ENCODE peak calls at places on chromosomes 7 and 10, in four cellular contexts. T is HCT116, I is HepG2, D is K562. B is an unnamed sample.

GRCh38 chr10:23870612-23871011 is 338.3 kb upstream of the KIAA1217 start:
- DNase-seq in T (no peak), I (no peak), D (no peak), B (no peak)

GRCh38 chr10:116201011-116201410 is 72.0 kb downstream of the GFRA1 start:
- DNase-seq in T (no peak), I (no peak), D (no peak), B (no peak)

GRCh38 chr7:132739271-132739955 is 163.1 kb upstream of the PLXNA4 start:
- DNase-seq in T (no peak), I (no peak), D (no peak), B (no peak)

GRCh38 chr7:157278791-157279678 is 57.8 kb upstream of the DNAJB6 start:
- DNase-seq in T (no peak), I (no peak), D (no peak), B (no peak)

GRCh38 chr10:132319853-132320669 is 11.9 kb upstream of the LRRC27 start:
- DNase-seq in T (no peak), I (peak), D (peak), B (peak)

GRCh38 chr7:44307301-44307900 is 18.0 kb downstream of the CAMK2B start:
- DNase-seq in T (peak), I (peak), D (peak), B (no peak)

GRCh38 chr7:137001478-137001877 is 133.0 kb downstream of the CHRM2 start:
- DNase-seq in T (no peak), I (no peak), D (no peak), B (no peak)

GRCh38 chr10:59970396-59971368 is 64.3 kb upstream of the CCDC6 start:
- DNase-seq in T (no peak), I (no peak), D (no peak), B (no peak)

GRCh38 chr7:121083138-121083789 is 94.8 kb downstream of the CPED1 start:
- DNase-seq in T (no peak), I (no peak), D (peak), B (no peak)

GRCh38 chr10:69089638-69090599 is 2.0 kb downstream of the SRGN start:
- DNase-seq in T (no peak), I (no peak), D (peak), B (peak)

GRCh38 chr10:125479059-125479458 is 203.9 kb downstream of the TEX36 start:
- DNase-seq in T (peak), I (no peak), D (no peak), B (no peak)

GRCh38 chr7:76129836-76130235 is 71.9 kb upstream of the SRRM3 start:
- DNase-seq in T (no peak), I (no peak), D (no peak), B (no peak)

GRCh38 chr10:84208023-84208422 is 13.7 kb downstream of the CDHR1 start:
- DNase-seq in T (no peak), I (no peak), D (no peak), B (no peak)

GRCh38 chr7:17206354-17206905 is 92.0 kb upstream of the AHR start:
- DNase-seq in T (no peak), I (peak), D (peak), B (no peak)

GRCh38 chr7:42745357-42746022 is 166.4 kb downstream of the C7orf25 start:
- DNase-seq in T (peak), I (peak), D (peak), B (no peak)
- TF ChIP-seq ATF3 in T (no peak), I (no peak), D (no peak), B (no peak)

DNA sequence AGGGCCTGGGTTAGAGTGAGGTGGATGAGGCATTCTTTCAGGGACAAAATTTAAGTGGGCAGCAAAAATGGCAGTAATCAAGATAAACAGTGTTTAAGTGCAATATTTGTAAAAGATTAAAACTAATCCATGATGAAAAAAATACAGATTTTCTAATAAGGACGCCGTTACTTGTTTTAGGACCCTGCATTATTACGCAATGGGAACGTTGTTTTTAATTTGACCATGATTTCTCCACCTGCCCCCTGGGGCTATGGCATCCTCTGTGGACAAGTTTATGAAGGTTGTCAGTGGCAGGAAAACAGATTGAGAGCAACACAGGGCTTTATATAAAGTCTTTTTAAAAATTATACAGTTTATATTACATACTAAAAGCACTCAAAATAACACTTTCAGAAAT is 380.6 kb upstream of the PHF14 start:
- DNase-seq in T (no peak), I (no peak), D (no peak), B (no peak)
- TF ChIP-seq REST in T (no peak), I (no peak), D (no peak), B (no peak)

DNA sequence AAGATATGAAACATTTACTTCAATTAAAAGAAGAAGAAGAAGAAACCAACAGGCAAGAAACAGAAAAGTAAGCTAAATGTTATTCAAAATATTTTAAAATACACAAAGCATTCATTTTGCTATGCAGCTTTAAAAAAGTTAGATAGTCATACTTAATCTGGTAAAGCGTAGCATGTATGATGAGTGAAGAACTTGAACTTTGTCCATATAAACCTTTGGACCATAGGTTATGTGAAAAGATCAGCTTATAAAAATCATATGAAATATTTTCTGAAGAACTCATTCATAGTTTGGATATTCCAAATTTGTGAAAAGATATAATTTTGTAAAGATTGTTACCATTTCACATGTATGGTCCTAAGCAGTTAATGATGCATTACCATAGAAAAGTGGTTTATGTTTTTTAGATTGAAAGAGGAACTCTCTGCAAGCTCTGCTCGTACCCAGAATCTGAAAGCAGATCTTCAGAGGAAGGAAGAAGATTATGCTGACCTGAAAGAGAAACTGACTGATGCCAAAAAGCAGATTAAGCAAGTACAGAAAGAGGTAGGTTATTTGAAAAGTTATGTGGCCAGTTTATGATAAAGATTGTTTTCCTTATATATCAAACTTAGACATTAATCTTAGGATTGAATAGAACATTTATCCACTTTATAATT is 37.3 kb downstream of the KIF20B start:
- DNase-seq in T (no peak), I (no peak), D (no peak), B (peak)
- TF ChIP-seq ATF3 in T (no peak), I (no peak), D (no peak), B (no peak)

DNA sequence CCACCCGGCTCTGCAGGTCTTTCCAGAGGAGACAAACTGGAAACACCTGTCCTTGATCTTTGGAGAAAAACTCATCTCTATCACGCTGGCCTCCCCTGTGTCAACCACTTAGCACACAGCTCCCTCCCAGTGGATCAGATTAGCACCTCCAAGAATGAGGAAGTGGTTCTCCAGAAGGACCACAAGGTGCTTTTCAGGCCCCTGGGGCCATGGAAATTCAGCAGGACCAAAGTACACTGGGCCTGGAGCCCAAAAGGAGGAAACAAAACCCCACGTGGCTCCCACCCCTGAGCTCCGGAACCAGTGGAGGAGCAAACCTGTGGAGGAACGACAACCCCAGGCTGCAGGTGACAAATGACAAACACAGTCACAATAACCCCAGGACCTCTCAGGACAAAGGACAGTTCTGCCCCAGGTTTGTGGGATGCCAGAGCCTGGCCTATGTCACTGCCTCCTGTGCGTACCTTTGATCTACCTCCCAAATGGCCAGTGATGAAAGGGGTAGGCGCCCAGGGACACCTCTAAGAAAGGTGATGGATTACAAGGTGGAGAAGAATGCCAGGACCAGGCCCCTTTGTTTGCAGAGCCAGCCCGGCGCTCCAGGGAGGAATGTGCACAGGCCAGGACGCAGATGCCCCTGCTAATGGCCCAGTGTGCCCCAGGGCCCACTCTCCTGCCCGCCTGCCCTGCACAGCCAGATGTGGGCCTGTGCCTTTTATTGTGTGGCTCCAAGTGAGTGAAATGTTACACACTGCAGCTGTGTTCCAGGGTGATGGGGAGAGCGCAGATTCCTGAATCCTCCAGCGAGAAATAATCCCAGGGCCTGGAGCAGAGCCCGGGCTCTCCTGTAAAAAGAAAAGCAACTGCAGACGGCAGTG is 5.6 kb downstream of the TNS3 start:
- DNase-seq in T (peak), I (peak), D (no peak), B (no peak)
- TF ChIP-seq REST in T (no peak), I (peak), D (no peak), B (no peak)

GRCh38 chr7:26399747-26400146 is 108.1 kb downstream of the SNX10 start:
- DNase-seq in T (no peak), I (no peak), D (no peak), B (no peak)

GRCh38 chr7:26397326-26397725 is 105.7 kb downstream of the SNX10 start:
- DNase-seq in T (no peak), I (no peak), D (no peak), B (no peak)

GRCh38 chr7:26399309-26399610 is 107.6 kb downstream of the SNX10 start:
- DNase-seq in T (no peak), I (no peak), D (peak), B (no peak)

GRCh38 chr7:26398436-26399308 is 107.0 kb downstream of the SNX10 start:
- DNase-seq in T (no peak), I (no peak), D (peak), B (peak)

DNA sequence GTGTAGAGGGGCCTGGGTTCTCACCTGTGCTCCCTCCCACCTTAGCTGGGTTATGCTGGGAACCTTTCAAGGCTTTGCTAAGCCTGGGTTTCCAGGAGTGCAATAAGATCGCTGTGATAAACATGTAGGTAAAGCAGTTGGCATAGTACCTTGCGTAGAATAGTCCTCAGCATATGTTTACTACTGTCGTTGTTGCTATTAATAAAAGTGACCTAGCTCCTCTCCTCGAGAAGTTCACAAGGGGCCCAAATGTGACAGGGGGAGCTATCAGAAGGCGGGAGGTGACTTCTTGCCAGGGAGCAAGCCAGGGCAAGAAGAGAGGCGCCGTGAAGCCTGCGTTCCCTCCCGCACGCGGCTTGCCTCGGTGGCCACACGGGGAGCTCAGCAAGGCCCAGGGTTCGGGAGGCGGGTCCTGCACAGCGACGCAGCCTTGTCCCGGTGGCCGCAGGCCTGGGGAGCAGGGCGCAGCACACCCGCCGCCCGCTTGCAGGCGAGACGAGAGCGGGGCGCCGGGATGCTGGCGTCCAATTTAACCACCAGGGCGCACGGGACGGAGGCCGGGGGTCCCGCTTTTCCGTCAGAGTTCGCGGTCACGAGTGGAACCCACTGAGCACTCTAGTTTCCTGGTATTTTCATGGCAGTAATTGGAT is 106.2 kb downstream of the SNX10 start:
- DNase-seq in T (no peak), I (no peak), D (peak), B (no peak)
- TF ChIP-seq ATF3 in T (no peak), I (no peak), D (no peak), B (no peak)

GRCh38 chr7:106285051-106285800 is 443 bp upstream of the NAMPT start:
- DNase-seq in T (peak), I (peak), D (peak), B (peak)
- TF ChIP-seq REST in T (no peak), I (no peak), D (no peak), B (peak)

GRCh38 chr10:22570733-22571430 is 143.5 kb downstream of the PIP4K2A start:
- DNase-seq in T (no peak), I (no peak), D (no peak), B (no peak)
- TF ChIP-seq ATF3 in T (no peak), I (no peak), D (no peak), B (no peak)

DNA sequence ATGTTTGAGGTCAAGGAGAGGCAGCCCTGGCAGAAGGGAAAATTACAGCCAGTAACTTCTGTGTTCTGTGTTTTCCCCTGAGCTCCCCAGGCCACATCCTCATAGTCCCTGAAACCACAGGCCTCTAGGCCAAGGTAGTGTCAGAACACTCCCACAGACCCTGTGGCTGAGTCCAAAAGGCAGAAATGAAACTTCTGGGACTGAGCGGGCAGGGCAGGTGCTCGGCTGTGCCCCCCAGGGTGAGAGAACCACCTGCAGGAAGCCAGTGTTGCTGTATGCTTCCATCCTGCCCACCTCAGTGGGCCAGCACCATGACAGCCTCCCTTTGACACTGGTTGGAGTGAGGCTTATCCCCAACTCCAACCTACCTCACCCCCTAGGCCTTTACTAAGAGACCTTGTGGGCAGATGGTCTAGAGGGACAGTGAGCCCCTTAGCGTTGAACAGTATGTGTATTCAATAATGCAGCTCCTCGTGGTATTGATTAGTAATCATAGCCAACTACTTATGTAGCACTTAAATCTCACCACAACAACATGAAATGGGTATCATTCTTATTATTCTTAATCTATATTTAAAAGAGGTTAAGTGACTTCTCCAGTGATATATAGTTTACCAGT is 30.3 kb downstream of the PIK3CG start:
- DNase-seq in T (no peak), I (no peak), D (no peak), B (peak)
- TF ChIP-seq REST in T (no peak), I (no peak), D (no peak), B (no peak)

DNA sequence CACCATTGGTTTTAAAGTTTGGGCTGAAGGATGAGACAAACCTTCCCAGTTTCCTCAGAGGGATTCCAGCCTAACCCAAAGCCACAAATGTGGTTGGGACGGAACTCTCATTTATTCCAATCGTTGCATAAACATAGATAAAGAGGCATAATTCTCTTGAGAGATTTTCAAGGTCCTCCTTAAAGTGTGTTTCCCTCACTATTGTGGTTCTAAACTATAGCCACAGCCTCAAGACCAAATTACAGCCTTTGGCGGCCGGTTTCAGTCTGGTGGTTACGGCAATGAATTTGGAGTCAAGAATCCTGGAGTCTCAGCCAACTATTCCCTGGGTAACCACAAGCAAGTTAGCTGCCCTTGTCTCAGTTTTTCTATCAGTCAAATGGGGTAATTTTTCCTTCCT is 42.6 kb downstream of the SEM1 start:
- DNase-seq in T (no peak), I (no peak), D (no peak), B (no peak)
- TF ChIP-seq ATF3 in T (no peak), I (no peak), D (no peak), B (no peak)

GRCh38 chr7:110296321-110296720 is 794.6 kb upstream of the LRRN3 start:
- DNase-seq in T (no peak), I (no peak), D (no peak), B (no peak)

GRCh38 chr7:110291430-110291829 is 799.5 kb upstream of the LRRN3 start:
- DNase-seq in T (no peak), I (no peak), D (no peak), B (no peak)
- TF ChIP-seq REST in T (no peak), I (no peak), D (no peak), B (no peak)